ENCODE peak calls at places on chromosomes 5 and 9, in four cellular contexts. One of them, this sample, is unnamed.

GRCh38 chr5:142364251-142365145 is 39.7 kb upstream of the SPRY4 start:
- DNase-seq in renal cortical epithelial cell: peak
- DNase-seq in CD4-positive, CD25-positive, alpha-beta regulatory T cell: no peak
- DNase-seq in GF-D8: no peak
- DNase-seq in this sample: no peak

GRCh38 chr5:159773062-159773924 is 143.0 kb upstream of the ADRA1B start:
- DNase-seq in GF-D8: no peak
- DNase-seq in renal cortical epithelial cell: peak
- DNase-seq in CD4-positive, CD25-positive, alpha-beta regulatory T cell: no peak
- DNase-seq in this sample: peak

GRCh38 chr5:173247504-173247903 is 12.5 kb upstream of the NKX2-5 start:
- DNase-seq in CD4-positive, CD25-positive, alpha-beta regulatory T cell: no peak
- DNase-seq in GF-D8: no peak
- DNase-seq in renal cortical epithelial cell: no peak
- DNase-seq in this sample: no peak

GRCh38 chr5:126497506-126497905 is 74.3 kb downstream of the GRAMD2B start:
- DNase-seq in renal cortical epithelial cell: no peak
- DNase-seq in GF-D8: no peak
- DNase-seq in CD4-positive, CD25-positive, alpha-beta regulatory T cell: no peak
- DNase-seq in this sample: no peak

GRCh38 chr5:113488645-113489184 is 462 bp upstream of the MCC start:
- DNase-seq in CD4-positive, CD25-positive, alpha-beta regulatory T cell: no peak
- DNase-seq in GF-D8: no peak
- DNase-seq in renal cortical epithelial cell: peak
- DNase-seq in this sample: no peak

GRCh38 chr9:106023455-106023854 is 329.1 kb downstream of the TMEM38B start:
- DNase-seq in GF-D8: no peak
- DNase-seq in renal cortical epithelial cell: no peak
- DNase-seq in CD4-positive, CD25-positive, alpha-beta regulatory T cell: no peak
- DNase-seq in this sample: no peak

GRCh38 chr5:149666212-149666852 is 63.8 kb upstream of the PPARGC1B start:
- DNase-seq in renal cortical epithelial cell: peak
- DNase-seq in CD4-positive, CD25-positive, alpha-beta regulatory T cell: no peak
- DNase-seq in GF-D8: no peak
- DNase-seq in this sample: no peak

GRCh38 chr9:75152416-75152815 is 64.1 kb downstream of the OSTF1 start:
- DNase-seq in CD4-positive, CD25-positive, alpha-beta regulatory T cell: peak
- DNase-seq in renal cortical epithelial cell: no peak
- DNase-seq in GF-D8: no peak
- DNase-seq in this sample: peak

GRCh38 chr9:128055222-128056040 is 11.7 kb downstream of the NAIF1 start:
- DNase-seq in renal cortical epithelial cell: peak
- DNase-seq in CD4-positive, CD25-positive, alpha-beta regulatory T cell: no peak
- DNase-seq in GF-D8: no peak
- DNase-seq in this sample: no peak

GRCh38 chr5:159478950-159479349 is 148.7 kb upstream of the IL12B start:
- DNase-seq in renal cortical epithelial cell: no peak
- DNase-seq in GF-D8: no peak
- DNase-seq in CD4-positive, CD25-positive, alpha-beta regulatory T cell: no peak
- DNase-seq in this sample: peak

GRCh38 chr5:16593013-16593412 is 23.8 kb downstream of the RETREG1 start:
- DNase-seq in renal cortical epithelial cell: peak
- DNase-seq in GF-D8: no peak
- DNase-seq in CD4-positive, CD25-positive, alpha-beta regulatory T cell: no peak
- DNase-seq in this sample: no peak

GRCh38 chr5:150653145-150653761 is 7.8 kb upstream of the MYOZ3 start:
- DNase-seq in GF-D8: no peak
- DNase-seq in CD4-positive, CD25-positive, alpha-beta regulatory T cell: no peak
- DNase-seq in renal cortical epithelial cell: no peak
- DNase-seq in this sample: no peak

GRCh38 chr9:14340994-14341393 is 27.1 kb upstream of the NFIB start:
- DNase-seq in GF-D8: no peak
- DNase-seq in CD4-positive, CD25-positive, alpha-beta regulatory T cell: no peak
- DNase-seq in renal cortical epithelial cell: no peak
- DNase-seq in this sample: no peak

GRCh38 chr5:125367702-125368101 is 621.3 kb upstream of the ZNF608 start:
- DNase-seq in CD4-positive, CD25-positive, alpha-beta regulatory T cell: no peak
- DNase-seq in GF-D8: no peak
- DNase-seq in renal cortical epithelial cell: no peak
- DNase-seq in this sample: no peak

GRCh38 chr9:84387821-84388220 is 47.3 kb upstream of the SLC28A3 start:
- DNase-seq in CD4-positive, CD25-positive, alpha-beta regulatory T cell: no peak
- DNase-seq in GF-D8: no peak
- DNase-seq in renal cortical epithelial cell: no peak
- DNase-seq in this sample: no peak